ENCODE peak calls at places on chromosomes 7 and 10, in four cellular contexts. R is K562, T is A549, F is HepG2. P is an unnamed sample.

GRCh38 chr7:5526190-5527037 is 102.8 kb upstream of the TNRC18 start:
- DNase-seq in R (no peak), T (peak; percentile 66), F (peak; percentile 57), P (peak; percentile 37)

GRCh38 chr10:66719483-66719882 is 206.4 kb upstream of the LRRTM3 start:
- DNase-seq in R (no peak), T (no peak), F (no peak), P (no peak)

GRCh38 chr7:17022915-17023314 is 141.1 kb upstream of the AGR3 start:
- DNase-seq in R (no peak), T (no peak), F (no peak), P (no peak)

GRCh38 chr10:24791129-24791733 is 67.5 kb upstream of the ARHGAP21 start:
- DNase-seq in R (no peak), T (no peak), F (no peak), P (no peak)

GRCh38 chr7:70092314-70093303 is 494.3 kb downstream of the AUTS2 start:
- DNase-seq in R (no peak), T (no peak), F (no peak), P (no peak)

GRCh38 chr10:60910543-60910942 is 33.4 kb downstream of the RHOBTB1 start:
- DNase-seq in R (no peak), T (no peak), F (no peak), P (no peak)

GRCh38 chr7:158829021-158829341 is 328 bp downstream of the ESYT2 start:
- DNase-seq in R (no peak), T (peak; percentile 86), F (peak; percentile 20), P (peak; percentile 63)

GRCh38 chr10:131872011-131872836 is 28.6 kb upstream of the PPP2R2D start:
- DNase-seq in R (no peak), T (no peak), F (no peak), P (no peak)

GRCh38 chr7:74579800-74580685 is 77.5 kb upstream of the GTF2I start:
- DNase-seq in R (no peak), T (peak; percentile 89), F (peak; percentile 94), P (no peak)

GRCh38 chr10:110566472-110567200 is 859 bp upstream of the SMC3 start:
- DNase-seq in R (no peak), T (no peak), F (no peak), P (no peak)

GRCh38 chr7:47621985-47622561 is 40.2 kb upstream of the TNS3 start:
- DNase-seq in R (no peak), T (no peak), F (no peak), P (no peak)

DNA sequence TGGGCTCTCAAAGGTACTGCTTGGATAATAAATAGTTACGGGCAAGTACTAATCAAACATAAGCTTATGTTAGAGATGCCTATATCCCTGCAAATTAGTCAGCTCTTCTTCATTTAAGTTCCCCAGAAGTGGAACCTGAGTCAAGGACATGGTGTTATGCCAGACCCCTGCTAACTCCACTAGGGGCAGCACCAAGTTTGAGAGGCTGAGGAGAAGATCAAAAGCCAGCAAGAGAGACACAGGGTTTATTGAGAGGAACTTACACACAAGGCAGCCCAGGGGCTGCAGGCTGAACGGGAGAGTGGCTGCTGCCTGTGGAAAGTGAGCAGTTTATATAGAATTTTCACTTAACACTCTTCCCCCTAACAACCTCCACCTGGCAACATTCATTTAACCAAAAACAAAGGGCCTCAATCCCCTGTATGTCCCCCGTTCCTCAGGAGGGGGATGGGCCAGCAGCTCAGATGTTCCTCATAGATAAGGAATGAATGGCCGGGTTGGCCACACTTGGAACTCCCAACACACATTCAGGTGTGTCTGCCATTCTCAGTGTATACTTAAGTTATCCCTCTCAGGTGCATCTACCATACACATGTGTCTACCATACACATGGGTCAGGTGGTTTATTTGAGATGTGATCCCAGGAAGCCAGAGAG is 62.6 kb upstream of the GHITM start:
- DNase-seq in R (peak; percentile 34), T (peak; percentile 7), F (peak; percentile 19), P (peak; percentile 29)
- TF ChIP-seq HMGXB4 in R (no peak), T (no peak), F (no peak), P (no peak)

DNA sequence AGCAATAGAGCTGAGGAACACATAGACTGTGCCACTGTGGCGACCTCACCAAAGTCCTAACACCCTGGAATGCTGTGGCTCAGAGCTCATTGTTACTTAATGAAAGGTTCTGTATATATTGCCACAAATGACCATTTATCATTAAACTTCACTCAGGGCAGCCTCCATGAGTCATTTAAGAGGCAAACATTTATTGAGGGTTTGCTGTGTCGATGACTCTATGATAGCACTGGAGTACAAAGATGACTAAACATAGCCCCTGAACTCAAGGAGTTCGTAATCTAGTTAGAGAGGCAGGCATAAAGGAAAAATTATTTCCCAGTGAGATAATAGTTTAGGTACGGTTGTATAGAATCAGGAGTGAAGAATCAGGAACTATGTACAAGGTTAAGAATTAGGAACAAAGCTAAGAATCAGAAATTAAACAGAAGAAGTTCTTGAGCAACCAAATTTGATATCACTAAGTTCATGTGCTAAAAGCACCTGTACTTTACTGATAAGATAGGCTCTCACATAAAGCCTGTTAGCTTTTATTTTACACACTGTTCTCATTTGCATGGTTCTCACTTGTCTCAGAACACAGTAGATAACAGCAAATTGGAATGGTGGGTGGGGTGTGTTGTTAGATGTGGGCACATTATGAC is 7.9 kb downstream of the ENTPD7 start:
- DNase-seq in R (peak; percentile 14), T (peak; percentile 49), F (no peak), P (no peak)
- TF ChIP-seq HMGXB4 in R (no peak), T (no peak), F (no peak), P (no peak)

GRCh38 chr10:13184726-13185514 is 23.6 kb downstream of the MCM10 start:
- DNase-seq in R (no peak), T (no peak), F (no peak), P (no peak)
- TF ChIP-seq HMGXB4 in R (no peak), T (no peak), F (no peak), P (no peak)

GRCh38 chr10:119775529-119775928 is 49.7 kb downstream of the INPP5F start:
- DNase-seq in R (no peak), T (no peak), F (no peak), P (no peak)

GRCh38 chr10:119769886-119770285 is 44.0 kb downstream of the INPP5F start:
- DNase-seq in R (no peak), T (no peak), F (no peak), P (no peak)

GRCh38 chr10:119772347-119772746 is 46.5 kb downstream of the INPP5F start:
- DNase-seq in R (no peak), T (no peak), F (no peak), P (no peak)

GRCh38 chr10:119768455-119769094 is 42.7 kb downstream of the INPP5F start:
- DNase-seq in R (no peak), T (no peak), F (no peak), P (no peak)

DNA sequence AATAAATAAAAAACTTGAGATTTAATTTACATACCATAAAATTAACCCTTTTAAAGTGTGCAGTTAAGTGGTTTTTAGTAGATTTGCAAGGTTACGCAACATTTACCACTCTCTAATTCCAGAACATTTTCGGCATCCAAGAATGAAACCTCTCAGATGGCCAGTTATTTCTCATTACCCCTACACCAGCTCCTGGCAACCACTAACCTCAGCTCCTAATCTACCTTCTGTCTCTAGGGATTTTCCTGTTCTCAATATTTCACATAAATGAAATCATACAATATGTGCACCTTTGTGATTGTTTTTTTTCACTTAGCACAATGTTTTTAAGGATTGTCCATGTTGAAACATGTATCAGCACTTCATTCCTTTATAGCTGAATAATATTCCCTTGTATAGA is 45.1 kb downstream of the INPP5F start:
- DNase-seq in R (no peak), T (no peak), F (no peak), P (no peak)
- TF ChIP-seq HMGXB4 in R (no peak), T (no peak), F (no peak), P (no peak)

DNA sequence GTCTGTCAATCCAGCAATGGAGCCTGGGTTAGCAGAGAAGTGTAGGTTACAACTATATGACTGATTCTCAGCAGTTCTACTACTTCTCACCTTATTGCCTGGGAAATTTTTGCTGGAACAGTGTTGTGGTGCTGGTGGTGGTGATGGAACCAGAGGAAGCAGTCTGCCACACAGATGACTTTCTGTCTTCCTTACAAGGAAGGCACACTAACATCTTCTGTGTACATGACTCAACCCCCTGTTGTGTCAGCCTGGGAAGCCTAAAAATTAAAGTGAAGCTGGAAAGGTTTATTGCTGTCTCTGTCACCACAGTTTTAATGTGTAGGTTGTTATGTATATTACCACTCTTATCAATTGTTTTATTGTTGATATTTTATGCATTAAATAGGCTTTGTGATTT is 40.3 kb downstream of the ANKRD7 start:
- DNase-seq in R (no peak), T (no peak), F (no peak), P (no peak)
- TF ChIP-seq HMGXB4 in R (no peak), T (no peak), F (no peak), P (no peak)

DNA sequence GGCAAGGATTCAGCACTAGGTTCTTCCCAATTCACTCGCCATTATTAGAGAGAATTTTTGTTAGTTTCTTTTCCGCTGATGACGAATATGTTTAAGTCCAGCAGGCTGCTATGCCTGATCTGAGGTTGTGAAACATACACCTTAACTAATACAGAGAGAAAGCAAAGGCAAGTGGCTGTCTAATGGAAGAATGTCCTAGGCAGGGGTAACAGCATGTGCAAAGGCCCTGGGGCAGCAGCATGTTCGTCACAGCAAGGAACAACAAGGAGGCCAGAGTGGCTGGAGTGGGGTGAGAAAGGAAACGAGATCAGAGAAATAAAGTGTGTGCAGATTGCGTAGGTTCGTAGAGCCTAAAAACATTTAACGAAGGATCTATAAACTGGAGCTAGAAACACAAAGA is 35.4 kb upstream of the CCDC7 start:
- DNase-seq in R (no peak), T (no peak), F (no peak), P (no peak)
- TF ChIP-seq HMGXB4 in R (no peak), T (no peak), F (no peak), P (no peak)

GRCh38 chr10:89645742-89646172 is 715 bp upstream of the PANK1 start:
- DNase-seq in R (no peak), T (no peak), F (peak; percentile 89), P (no peak)
- TF ChIP-seq HMGXB4 in R (no peak), T (no peak), F (no peak), P (no peak)

DNA sequence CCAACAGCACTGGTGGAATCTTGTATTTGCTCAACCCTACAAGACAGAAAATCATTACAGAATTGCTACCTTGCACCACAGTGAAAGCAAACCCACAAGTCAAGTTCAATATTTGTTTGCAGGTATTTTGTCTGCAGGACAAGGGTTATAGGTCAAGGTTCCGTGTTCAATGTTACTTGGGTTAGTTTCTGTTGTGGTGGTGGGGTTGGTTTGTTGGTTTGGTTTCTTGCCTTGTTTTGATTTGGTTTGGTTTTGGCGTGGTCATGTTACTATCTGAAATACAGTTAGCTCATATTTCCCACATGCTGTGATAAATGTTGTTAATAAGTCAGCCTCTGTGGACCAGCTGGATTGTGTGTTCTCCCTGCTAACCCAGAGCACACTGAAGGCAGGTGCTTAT is 75.6 kb upstream of the INSIG1 start:
- DNase-seq in R (no peak), T (no peak), F (no peak), P (no peak)
- TF ChIP-seq HMGXB4 in R (no peak), T (no peak), F (no peak), P (no peak)